ENCODE peak calls at places on chromosomes 2 and 18, in four cellular contexts. One of them, this sample, is unnamed.

GRCh38 chr18:43001821-43002220 is 113.7 kb downstream of the RIT2 start:
- DNase-seq in hippocampal formation: no peak
- DNase-seq in activated CD8-positive, alpha-beta memory T cell treated with anti-CD3 and anti-CD28 coated beads, Interleukin-2, amount 50 U/mL, for 48 hours: no peak
- DNase-seq in stimulated activated CD4-positive, alpha-beta T cell treated with anti-CD3 and anti-CD28 coated beads, Interleukin-12 subunit alpha, Interleukin-12 subunit beta, amount 100 ng/mL, for 48 hours: no peak
- DNase-seq in this sample: no peak

GRCh38 chr2:235312571-235312970 is 181.3 kb upstream of the AGAP1 start:
- DNase-seq in hippocampal formation: no peak
- DNase-seq in stimulated activated CD4-positive, alpha-beta T cell treated with anti-CD3 and anti-CD28 coated beads, Interleukin-12 subunit alpha, Interleukin-12 subunit beta, amount 100 ng/mL, for 48 hours: no peak
- DNase-seq in activated CD8-positive, alpha-beta memory T cell treated with anti-CD3 and anti-CD28 coated beads, Interleukin-2, amount 50 U/mL, for 48 hours: no peak
- DNase-seq in this sample: no peak

GRCh38 chr18:54116541-54117257 is 107.8 kb downstream of the MBD2 start:
- DNase-seq in hippocampal formation: no peak
- DNase-seq in stimulated activated CD4-positive, alpha-beta T cell treated with anti-CD3 and anti-CD28 coated beads, Interleukin-12 subunit alpha, Interleukin-12 subunit beta, amount 100 ng/mL, for 48 hours: no peak
- DNase-seq in activated CD8-positive, alpha-beta memory T cell treated with anti-CD3 and anti-CD28 coated beads, Interleukin-2, amount 50 U/mL, for 48 hours: no peak
- DNase-seq in this sample: no peak

GRCh38 chr2:224983719-224984388 is 58.4 kb downstream of the DOCK10 start:
- DNase-seq in stimulated activated CD4-positive, alpha-beta T cell treated with anti-CD3 and anti-CD28 coated beads, Interleukin-12 subunit alpha, Interleukin-12 subunit beta, amount 100 ng/mL, for 48 hours: no peak
- DNase-seq in hippocampal formation: peak; percentile 54
- DNase-seq in activated CD8-positive, alpha-beta memory T cell treated with anti-CD3 and anti-CD28 coated beads, Interleukin-2, amount 50 U/mL, for 48 hours: no peak
- DNase-seq in this sample: peak; percentile 12

GRCh38 chr18:35526476-35527120 is 28.8 kb upstream of the INO80C start:
- DNase-seq in activated CD8-positive, alpha-beta memory T cell treated with anti-CD3 and anti-CD28 coated beads, Interleukin-2, amount 50 U/mL, for 48 hours: no peak
- DNase-seq in stimulated activated CD4-positive, alpha-beta T cell treated with anti-CD3 and anti-CD28 coated beads, Interleukin-12 subunit alpha, Interleukin-12 subunit beta, amount 100 ng/mL, for 48 hours: no peak
- DNase-seq in hippocampal formation: no peak
- DNase-seq in this sample: no peak

GRCh38 chr2:127174176-127174575 is 45.9 kb downstream of the CYP27C1 start:
- DNase-seq in hippocampal formation: no peak
- DNase-seq in stimulated activated CD4-positive, alpha-beta T cell treated with anti-CD3 and anti-CD28 coated beads, Interleukin-12 subunit alpha, Interleukin-12 subunit beta, amount 100 ng/mL, for 48 hours: no peak
- DNase-seq in activated CD8-positive, alpha-beta memory T cell treated with anti-CD3 and anti-CD28 coated beads, Interleukin-2, amount 50 U/mL, for 48 hours: no peak
- DNase-seq in this sample: peak; percentile 58

GRCh38 chr2:5969301-5969700 is 277.1 kb downstream of the SOX11 start:
- DNase-seq in hippocampal formation: no peak
- DNase-seq in activated CD8-positive, alpha-beta memory T cell treated with anti-CD3 and anti-CD28 coated beads, Interleukin-2, amount 50 U/mL, for 48 hours: no peak
- DNase-seq in stimulated activated CD4-positive, alpha-beta T cell treated with anti-CD3 and anti-CD28 coated beads, Interleukin-12 subunit alpha, Interleukin-12 subunit beta, amount 100 ng/mL, for 48 hours: no peak
- DNase-seq in this sample: no peak

GRCh38 chr18:59420244-59420643 is 61.2 kb upstream of the LMAN1 start:
- DNase-seq in stimulated activated CD4-positive, alpha-beta T cell treated with anti-CD3 and anti-CD28 coated beads, Interleukin-12 subunit alpha, Interleukin-12 subunit beta, amount 100 ng/mL, for 48 hours: no peak
- DNase-seq in activated CD8-positive, alpha-beta memory T cell treated with anti-CD3 and anti-CD28 coated beads, Interleukin-2, amount 50 U/mL, for 48 hours: no peak
- DNase-seq in hippocampal formation: no peak
- DNase-seq in this sample: no peak

GRCh38 chr2:191970867-191971266 is 124.0 kb upstream of the CAVIN2 start:
- DNase-seq in activated CD8-positive, alpha-beta memory T cell treated with anti-CD3 and anti-CD28 coated beads, Interleukin-2, amount 50 U/mL, for 48 hours: no peak
- DNase-seq in hippocampal formation: no peak
- DNase-seq in stimulated activated CD4-positive, alpha-beta T cell treated with anti-CD3 and anti-CD28 coated beads, Interleukin-12 subunit alpha, Interleukin-12 subunit beta, amount 100 ng/mL, for 48 hours: no peak
- DNase-seq in this sample: peak; percentile 17

GRCh38 chr2:215401896-215402379 is 33.9 kb downstream of the FN1 start:
- DNase-seq in activated CD8-positive, alpha-beta memory T cell treated with anti-CD3 and anti-CD28 coated beads, Interleukin-2, amount 50 U/mL, for 48 hours: no peak
- DNase-seq in stimulated activated CD4-positive, alpha-beta T cell treated with anti-CD3 and anti-CD28 coated beads, Interleukin-12 subunit alpha, Interleukin-12 subunit beta, amount 100 ng/mL, for 48 hours: no peak
- DNase-seq in hippocampal formation: no peak
- DNase-seq in this sample: no peak

GRCh38 chr2:101999122-101999789 is 7.5 kb downstream of the IL1R2 start:
- DNase-seq in stimulated activated CD4-positive, alpha-beta T cell treated with anti-CD3 and anti-CD28 coated beads, Interleukin-12 subunit alpha, Interleukin-12 subunit beta, amount 100 ng/mL, for 48 hours: peak; percentile 38
- DNase-seq in hippocampal formation: no peak
- DNase-seq in activated CD8-positive, alpha-beta memory T cell treated with anti-CD3 and anti-CD28 coated beads, Interleukin-2, amount 50 U/mL, for 48 hours: peak; percentile 75
- DNase-seq in this sample: peak; percentile 28

GRCh38 chr2:10777111-10777841 is 35.3 kb downstream of the PDIA6 start:
- DNase-seq in activated CD8-positive, alpha-beta memory T cell treated with anti-CD3 and anti-CD28 coated beads, Interleukin-2, amount 50 U/mL, for 48 hours: no peak
- DNase-seq in hippocampal formation: no peak
- DNase-seq in stimulated activated CD4-positive, alpha-beta T cell treated with anti-CD3 and anti-CD28 coated beads, Interleukin-12 subunit alpha, Interleukin-12 subunit beta, amount 100 ng/mL, for 48 hours: no peak
- DNase-seq in this sample: no peak

GRCh38 chr2:58913082-58913726 is 672.1 kb upstream of the FANCL start:
- DNase-seq in stimulated activated CD4-positive, alpha-beta T cell treated with anti-CD3 and anti-CD28 coated beads, Interleukin-12 subunit alpha, Interleukin-12 subunit beta, amount 100 ng/mL, for 48 hours: no peak
- DNase-seq in hippocampal formation: no peak
- DNase-seq in activated CD8-positive, alpha-beta memory T cell treated with anti-CD3 and anti-CD28 coated beads, Interleukin-2, amount 50 U/mL, for 48 hours: no peak
- DNase-seq in this sample: peak; percentile 4

GRCh38 chr2:62920070-62920469 is 130.6 kb upstream of the OTX1 start:
- DNase-seq in stimulated activated CD4-positive, alpha-beta T cell treated with anti-CD3 and anti-CD28 coated beads, Interleukin-12 subunit alpha, Interleukin-12 subunit beta, amount 100 ng/mL, for 48 hours: no peak
- DNase-seq in activated CD8-positive, alpha-beta memory T cell treated with anti-CD3 and anti-CD28 coated beads, Interleukin-2, amount 50 U/mL, for 48 hours: no peak
- DNase-seq in hippocampal formation: no peak
- DNase-seq in this sample: no peak

GRCh38 chr2:12702661-12703121 is 14.0 kb upstream of the TRIB2 start:
- DNase-seq in stimulated activated CD4-positive, alpha-beta T cell treated with anti-CD3 and anti-CD28 coated beads, Interleukin-12 subunit alpha, Interleukin-12 subunit beta, amount 100 ng/mL, for 48 hours: no peak
- DNase-seq in activated CD8-positive, alpha-beta memory T cell treated with anti-CD3 and anti-CD28 coated beads, Interleukin-2, amount 50 U/mL, for 48 hours: no peak
- DNase-seq in hippocampal formation: peak; percentile 73
- DNase-seq in this sample: no peak

GRCh38 chr2:120762341-120763061 is 26.8 kb downstream of the GLI2 start:
- DNase-seq in stimulated activated CD4-positive, alpha-beta T cell treated with anti-CD3 and anti-CD28 coated beads, Interleukin-12 subunit alpha, Interleukin-12 subunit beta, amount 100 ng/mL, for 48 hours: no peak
- DNase-seq in hippocampal formation: no peak
- DNase-seq in activated CD8-positive, alpha-beta memory T cell treated with anti-CD3 and anti-CD28 coated beads, Interleukin-2, amount 50 U/mL, for 48 hours: no peak
- DNase-seq in this sample: no peak

GRCh38 chr18:67805261-67805660 is 288.7 kb upstream of the DSEL start:
- DNase-seq in activated CD8-positive, alpha-beta memory T cell treated with anti-CD3 and anti-CD28 coated beads, Interleukin-2, amount 50 U/mL, for 48 hours: no peak
- DNase-seq in hippocampal formation: no peak
- DNase-seq in stimulated activated CD4-positive, alpha-beta T cell treated with anti-CD3 and anti-CD28 coated beads, Interleukin-12 subunit alpha, Interleukin-12 subunit beta, amount 100 ng/mL, for 48 hours: no peak
- DNase-seq in this sample: peak; percentile 3

GRCh38 chr2:47129191-47129711 is 25.9 kb downstream of the STPG4 start:
- DNase-seq in hippocampal formation: no peak
- DNase-seq in stimulated activated CD4-positive, alpha-beta T cell treated with anti-CD3 and anti-CD28 coated beads, Interleukin-12 subunit alpha, Interleukin-12 subunit beta, amount 100 ng/mL, for 48 hours: no peak
- DNase-seq in activated CD8-positive, alpha-beta memory T cell treated with anti-CD3 and anti-CD28 coated beads, Interleukin-2, amount 50 U/mL, for 48 hours: no peak
- DNase-seq in this sample: peak; percentile 67

GRCh38 chr18:23675896-23676295 is 13.2 kb upstream of the ANKRD29 start:
- DNase-seq in stimulated activated CD4-positive, alpha-beta T cell treated with anti-CD3 and anti-CD28 coated beads, Interleukin-12 subunit alpha, Interleukin-12 subunit beta, amount 100 ng/mL, for 48 hours: no peak
- DNase-seq in activated CD8-positive, alpha-beta memory T cell treated with anti-CD3 and anti-CD28 coated beads, Interleukin-2, amount 50 U/mL, for 48 hours: no peak
- DNase-seq in hippocampal formation: no peak
- DNase-seq in this sample: no peak

GRCh38 chr18:2641638-2642037 is 13.9 kb upstream of the SMCHD1 start:
- DNase-seq in hippocampal formation: no peak
- DNase-seq in activated CD8-positive, alpha-beta memory T cell treated with anti-CD3 and anti-CD28 coated beads, Interleukin-2, amount 50 U/mL, for 48 hours: no peak
- DNase-seq in stimulated activated CD4-positive, alpha-beta T cell treated with anti-CD3 and anti-CD28 coated beads, Interleukin-12 subunit alpha, Interleukin-12 subunit beta, amount 100 ng/mL, for 48 hours: no peak
- DNase-seq in this sample: no peak

GRCh38 chr2:11680181-11680900 is 10.3 kb upstream of the NTSR2 start:
- DNase-seq in activated CD8-positive, alpha-beta memory T cell treated with anti-CD3 and anti-CD28 coated beads, Interleukin-2, amount 50 U/mL, for 48 hours: no peak
- DNase-seq in stimulated activated CD4-positive, alpha-beta T cell treated with anti-CD3 and anti-CD28 coated beads, Interleukin-12 subunit alpha, Interleukin-12 subunit beta, amount 100 ng/mL, for 48 hours: no peak
- DNase-seq in hippocampal formation: no peak
- DNase-seq in this sample: peak; percentile 66

GRCh38 chr2:125418483-125418882 is 1237.5 kb upstream of the GYPC start:
- DNase-seq in activated CD8-positive, alpha-beta memory T cell treated with anti-CD3 and anti-CD28 coated beads, Interleukin-2, amount 50 U/mL, for 48 hours: no peak
- DNase-seq in hippocampal formation: no peak
- DNase-seq in stimulated activated CD4-positive, alpha-beta T cell treated with anti-CD3 and anti-CD28 coated beads, Interleukin-12 subunit alpha, Interleukin-12 subunit beta, amount 100 ng/mL, for 48 hours: no peak
- DNase-seq in this sample: no peak

GRCh38 chr2:223537669-223538601 is 64.2 kb downstream of the SCG2 start:
- DNase-seq in stimulated activated CD4-positive, alpha-beta T cell treated with anti-CD3 and anti-CD28 coated beads, Interleukin-12 subunit alpha, Interleukin-12 subunit beta, amount 100 ng/mL, for 48 hours: no peak
- DNase-seq in activated CD8-positive, alpha-beta memory T cell treated with anti-CD3 and anti-CD28 coated beads, Interleukin-2, amount 50 U/mL, for 48 hours: no peak
- DNase-seq in hippocampal formation: no peak
- DNase-seq in this sample: peak; percentile 9

GRCh38 chr2:219521066-219521880 is 7.0 kb downstream of the ASIC4 start:
- DNase-seq in hippocampal formation: no peak
- DNase-seq in stimulated activated CD4-positive, alpha-beta T cell treated with anti-CD3 and anti-CD28 coated beads, Interleukin-12 subunit alpha, Interleukin-12 subunit beta, amount 100 ng/mL, for 48 hours: no peak
- DNase-seq in activated CD8-positive, alpha-beta memory T cell treated with anti-CD3 and anti-CD28 coated beads, Interleukin-2, amount 50 U/mL, for 48 hours: no peak
- DNase-seq in this sample: peak; percentile 82

GRCh38 chr2:232689152-232689910 is 7.8 kb upstream of the GIGYF2 start:
- DNase-seq in activated CD8-positive, alpha-beta memory T cell treated with anti-CD3 and anti-CD28 coated beads, Interleukin-2, amount 50 U/mL, for 48 hours: no peak
- DNase-seq in hippocampal formation: peak; percentile 29
- DNase-seq in stimulated activated CD4-positive, alpha-beta T cell treated with anti-CD3 and anti-CD28 coated beads, Interleukin-12 subunit alpha, Interleukin-12 subunit beta, amount 100 ng/mL, for 48 hours: no peak
- DNase-seq in this sample: no peak

GRCh38 chr2:177165731-177166711 is 46.6 kb upstream of the HNRNPA3 start:
- DNase-seq in activated CD8-positive, alpha-beta memory T cell treated with anti-CD3 and anti-CD28 coated beads, Interleukin-2, amount 50 U/mL, for 48 hours: no peak
- DNase-seq in hippocampal formation: peak; percentile 76
- DNase-seq in stimulated activated CD4-positive, alpha-beta T cell treated with anti-CD3 and anti-CD28 coated beads, Interleukin-12 subunit alpha, Interleukin-12 subunit beta, amount 100 ng/mL, for 48 hours: no peak
- DNase-seq in this sample: peak; percentile 56

GRCh38 chr2:5482929-5483331 is 209.3 kb upstream of the SOX11 start:
- DNase-seq in hippocampal formation: no peak
- DNase-seq in stimulated activated CD4-positive, alpha-beta T cell treated with anti-CD3 and anti-CD28 coated beads, Interleukin-12 subunit alpha, Interleukin-12 subunit beta, amount 100 ng/mL, for 48 hours: no peak
- DNase-seq in activated CD8-positive, alpha-beta memory T cell treated with anti-CD3 and anti-CD28 coated beads, Interleukin-2, amount 50 U/mL, for 48 hours: no peak
- DNase-seq in this sample: peak; percentile 93

GRCh38 chr18:22566703-22567420 is 149.1 kb upstream of the CTAGE1 start:
- DNase-seq in stimulated activated CD4-positive, alpha-beta T cell treated with anti-CD3 and anti-CD28 coated beads, Interleukin-12 subunit alpha, Interleukin-12 subunit beta, amount 100 ng/mL, for 48 hours: no peak
- DNase-seq in activated CD8-positive, alpha-beta memory T cell treated with anti-CD3 and anti-CD28 coated beads, Interleukin-2, amount 50 U/mL, for 48 hours: no peak
- DNase-seq in hippocampal formation: no peak
- DNase-seq in this sample: no peak

GRCh38 chr2:183665976-183666375 is 541.7 kb downstream of the NUP35 start:
- DNase-seq in activated CD8-positive, alpha-beta memory T cell treated with anti-CD3 and anti-CD28 coated beads, Interleukin-2, amount 50 U/mL, for 48 hours: no peak
- DNase-seq in stimulated activated CD4-positive, alpha-beta T cell treated with anti-CD3 and anti-CD28 coated beads, Interleukin-12 subunit alpha, Interleukin-12 subunit beta, amount 100 ng/mL, for 48 hours: no peak
- DNase-seq in hippocampal formation: no peak
- DNase-seq in this sample: no peak